ENCODE peak calls at places on chromosomes 3 and 15, in four cellular contexts. D is A549, E is K562, J is HepG2. H is an unnamed sample.

GRCh38 chr3:128701342-128702212 is 24.4 kb upstream of the RAB7A start:
- DNase-seq in D (no peak), E (no peak), J (no peak), H (no peak)

GRCh38 chr3:9067352-9067975 is 104.2 kb upstream of the RAD18 start:
- DNase-seq in D (peak; percentile 59), E (peak; percentile 58), J (peak; percentile 44), H (peak; percentile 11)

GRCh38 chr3:64011685-64012084 is 11.6 kb downstream of the PSMD6 start:
- DNase-seq in D (no peak), E (peak; percentile 12), J (no peak), H (no peak)

GRCh38 chr15:73755481-73755880 is 2.3 kb upstream of the INSYN1 start:
- DNase-seq in D (no peak), E (no peak), J (no peak), H (no peak)

GRCh38 chr3:44184319-44184953 is 57.2 kb upstream of the TOPAZ1 start:
- DNase-seq in D (no peak), E (no peak), J (no peak), H (no peak)

GRCh38 chr15:49506341-49506740 is 83.3 kb downstream of the FGF7 start:
- DNase-seq in D (no peak), E (no peak), J (no peak), H (no peak)

GRCh38 chr3:49023775-49024174 is 1.9 kb downstream of the NDUFAF3 start:
- DNase-seq in D (no peak), E (no peak), J (no peak), H (no peak)

GRCh38 chr15:51265037-51265555 is 73.3 kb downstream of the CYP19A1 start:
- DNase-seq in D (no peak), E (no peak), J (no peak), H (no peak)

GRCh38 chr3:105747056-105747455 is 121.8 kb downstream of the CBLB start:
- DNase-seq in D (peak; percentile 3), E (no peak), J (no peak), H (no peak)

GRCh38 chr3:19457449-19457848 is 309.1 kb downstream of the KCNH8 start:
- DNase-seq in D (no peak), E (no peak), J (no peak), H (no peak)

GRCh38 chr3:125145751-125146475 is 66.6 kb downstream of the SLC12A8 start:
- DNase-seq in D (no peak), E (no peak), J (no peak), H (no peak)

GRCh38 chr15:74397239-74398068 is 30.0 kb upstream of the CYP11A1 start:
- DNase-seq in D (no peak), E (no peak), J (no peak), H (peak; percentile 82)

GRCh38 chr15:84731774-84732173 is 15.8 kb upstream of the SEC11A start:
- DNase-seq in D (no peak), E (no peak), J (no peak), H (no peak)

GRCh38 chr3:74079961-74080562 is 455.3 kb upstream of the PDZRN3 start:
- DNase-seq in D (no peak), E (no peak), J (no peak), H (no peak)

GRCh38 chr3:139944256-139944910 is 9.4 kb downstream of the CLSTN2 start:
- DNase-seq in D (no peak), E (no peak), J (no peak), H (no peak)

GRCh38 chr15:33292718-33293307 is 18.0 kb upstream of the RYR3 start:
- DNase-seq in D (peak; percentile 59), E (peak; percentile 51), J (peak; percentile 51), H (no peak)

GRCh38 chr3:112315791-112316190 is 17.2 kb upstream of the CD200 start:
- DNase-seq in D (no peak), E (no peak), J (no peak), H (no peak)

GRCh38 chr3:116129187-116129945 is 315.9 kb downstream of the LSAMP start:
- DNase-seq in D (no peak), E (no peak), J (no peak), H (no peak)

GRCh38 chr15:72532991-72533601 is 59.0 kb downstream of the ARIH1 start:
- DNase-seq in D (no peak), E (no peak), J (peak; percentile 12), H (no peak)

GRCh38 chr3:102195198-102195948 is 239.4 kb upstream of the ZPLD1 start:
- DNase-seq in D (no peak), E (no peak), J (no peak), H (no peak)

GRCh38 chr15:67823371-67824156 is 1.7 kb upstream of the SKOR1 start:
- DNase-seq in D (no peak), E (no peak), J (no peak), H (no peak)

GRCh38 chr3:160756907-160757623 is 1.0 kb downstream of the PPM1L start:
- DNase-seq in D (no peak), E (no peak), J (no peak), H (no peak)

GRCh38 chr3:78804251-78805037 is 963.4 kb downstream of the ROBO1 start:
- DNase-seq in D (no peak), E (no peak), J (no peak), H (no peak)

GRCh38 chr3:162368377-162368776 is 871.8 kb downstream of the OTOL1 start:
- DNase-seq in D (no peak), E (no peak), J (no peak), H (no peak)

GRCh38 chr15:89430530-89431341 is 65.6 kb downstream of the RHCG start:
- DNase-seq in D (peak; percentile 96), E (peak; percentile 87), J (peak; percentile 49), H (peak; percentile 31)

GRCh38 chr15:70504305-70504951 is 258.9 kb downstream of the UACA start:
- DNase-seq in D (no peak), E (no peak), J (no peak), H (no peak)

GRCh38 chr3:30421261-30421660 is 185.1 kb upstream of the TGFBR2 start:
- DNase-seq in D (no peak), E (no peak), J (no peak), H (no peak)

GRCh38 chr3:19543212-19543841 is 390.7 kb downstream of the EFHB start:
- DNase-seq in D (no peak), E (no peak), J (peak; percentile 15), H (peak; percentile 25)

GRCh38 chr3:18937574-18937973 is 210.7 kb upstream of the KCNH8 start:
- DNase-seq in D (no peak), E (no peak), J (no peak), H (no peak)

GRCh38 chr3:56890448-56891083 is 88.8 kb upstream of the ARHGEF3 start:
- DNase-seq in D (no peak), E (no peak), J (no peak), H (no peak)

GRCh38 chr3:190497809-190498208 is 16.1 kb upstream of the IL1RAP start:
- DNase-seq in D (no peak), E (no peak), J (no peak), H (no peak)
- TF ChIP-seq EP300 in D (no peak), E (no peak), J (no peak), H (no peak)

GRCh38 chr3:197407526-197407925 is 109.1 kb upstream of the DLG1 start:
- DNase-seq in D (no peak), E (peak; percentile 3), J (no peak), H (no peak)

GRCh38 chr3:197404754-197405153 is 106.3 kb upstream of the DLG1 start:
- DNase-seq in D (no peak), E (peak; percentile 4), J (no peak), H (no peak)

GRCh38 chr3:197407053-197407452 is 108.6 kb upstream of the DLG1 start:
- DNase-seq in D (no peak), E (peak; percentile 7), J (no peak), H (no peak)

GRCh38 chr3:197408177-197408957 is 110.0 kb upstream of the DLG1 start:
- DNase-seq in D (no peak), E (peak; percentile 7), J (peak; percentile 16), H (no peak)

DNA sequence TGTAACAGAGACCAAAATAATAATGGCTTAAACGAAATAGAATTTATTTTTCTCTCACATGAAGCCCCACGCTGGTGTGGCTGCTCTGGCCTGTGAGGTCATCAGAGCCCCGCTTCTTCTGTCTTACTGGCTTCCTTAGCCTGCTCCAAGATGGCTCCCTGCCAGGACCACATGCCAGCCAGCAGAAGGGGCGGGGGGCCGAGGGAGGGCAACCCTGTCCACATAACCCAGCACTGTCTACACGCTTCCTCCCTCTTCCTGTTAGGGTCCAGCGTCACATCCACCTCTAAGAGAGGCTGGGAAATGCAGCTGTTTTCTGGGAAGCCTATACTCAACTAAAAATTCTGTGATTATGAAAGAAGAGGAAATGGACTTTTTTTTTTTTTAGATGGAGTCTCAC is 107.9 kb upstream of the DLG1 start:
- DNase-seq in D (no peak), E (peak; percentile 3), J (no peak), H (no peak)
- TF ChIP-seq KDM1A in D (no peak), E (no peak), J (no peak), H (no peak)

GRCh38 chr15:76647612-76648011 is 257.5 kb downstream of the SCAPER start:
- DNase-seq in D (no peak), E (no peak), J (peak; percentile 72), H (no peak)

DNA sequence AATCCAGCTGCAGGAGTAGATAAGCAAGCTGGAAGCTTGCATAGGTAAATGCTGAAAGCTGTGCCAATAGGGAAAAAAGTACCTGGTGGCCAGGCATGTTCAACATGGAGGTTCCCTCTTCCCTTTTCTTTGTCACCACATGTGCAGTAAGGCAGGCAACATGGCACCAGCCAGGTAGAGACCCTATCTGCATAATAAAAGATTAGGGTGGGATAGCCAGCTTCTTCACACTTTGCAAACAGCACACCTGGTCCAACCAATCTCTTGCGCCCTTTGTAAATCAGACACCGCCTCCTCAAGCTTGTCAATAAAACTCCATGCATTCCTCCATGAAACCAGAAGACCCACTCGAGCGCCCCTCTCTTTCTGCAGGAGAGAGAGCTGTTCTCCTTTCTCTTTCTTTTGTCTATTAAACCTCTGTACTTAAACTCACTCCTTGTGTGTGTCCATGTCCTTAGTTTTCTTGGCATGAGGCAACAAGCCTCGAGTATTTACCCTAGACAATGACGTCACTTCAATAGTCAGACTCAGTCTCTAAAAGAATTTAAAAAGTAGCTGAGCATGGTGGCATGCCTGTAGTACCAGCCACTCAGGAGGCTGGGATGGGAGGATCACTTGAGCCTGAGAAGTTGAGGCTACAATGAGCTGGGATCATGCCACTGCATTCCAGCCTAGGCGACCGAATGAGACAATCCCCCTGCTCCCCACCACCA is 256.3 kb downstream of the SCAPER start:
- DNase-seq in D (no peak), E (no peak), J (no peak), H (no peak)
- TF ChIP-seq ESRRA in D (no peak), E (no peak), J (no peak), H (no peak)

GRCh38 chr15:31504462-31504839 is 177.8 kb downstream of the KLF13 start:
- DNase-seq in D (no peak), E (no peak), J (no peak), H (no peak)
- TF ChIP-seq EP300 in D (no peak), E (no peak), J (no peak), H (no peak)

H was measured in GM12878.